ENCODE peak calls at places on chromosomes 2 and 18, in seven cellular contexts. J, H, L, N, V, W and T are unnamed samples.
A peak's percentile ranks its signal among the peaks of the same experiment; 100 is the strongest.

GRCh38 chr2:237861-238260 is 26.0 kb downstream of the SH3YL1 start:
- DNase-seq in J (no peak), H (no peak), L (no peak), N (no peak), V (no peak), W (no peak), T (peak; percentile 20)

GRCh38 chr2:96636772-96637171 is 1.3 kb downstream of the KANSL3 start:
- DNase-seq in J (no peak), H (peak; percentile 13), L (no peak), N (peak; percentile 45), V (no peak), W (no peak), T (no peak)

GRCh38 chr18:837922-838321 is 25.9 kb upstream of the YES1 start:
- DNase-seq in J (no peak), H (no peak), L (no peak), N (peak; percentile 14), V (no peak), W (no peak), T (no peak)

GRCh38 chr2:204226305-204226861 is 289.8 kb downstream of the ICOS start:
- DNase-seq in J (no peak), H (no peak), L (no peak), N (no peak), V (no peak), W (no peak), T (no peak)

GRCh38 chr2:60336442-60337141 is 216.9 kb downstream of the BCL11A start:
- DNase-seq in J (no peak), H (no peak), L (no peak), N (no peak), V (no peak), W (no peak), T (no peak)

GRCh38 chr2:34652636-34653035 is 1053.5 kb upstream of the FAM98A start:
- DNase-seq in J (no peak), H (no peak), L (no peak), N (peak; percentile 43), V (no peak), W (no peak), T (no peak)

GRCh38 chr18:74419761-74420160 is 37.3 kb downstream of the DIPK1C start:
- DNase-seq in J (no peak), H (no peak), L (no peak), N (no peak), V (no peak), W (no peak), T (no peak)

GRCh38 chr2:225274751-225275150 is 124.8 kb upstream of the NYAP2 start:
- DNase-seq in J (peak; percentile 14), H (no peak), L (no peak), N (peak; percentile 4), V (no peak), W (no peak), T (no peak)

GRCh38 chr2:142220901-142221300 is 90.1 kb upstream of the LRP1B start:
- DNase-seq in J (no peak), H (no peak), L (no peak), N (no peak), V (no peak), W (no peak), T (no peak)

GRCh38 chr18:67517224-67517765 is 775 bp upstream of the DSEL start:
- DNase-seq in J (no peak), H (no peak), L (no peak), N (peak; percentile 45), V (no peak), W (peak; percentile 55), T (no peak)

GRCh38 chr2:205769494-205769848 is 87.2 kb downstream of the NRP2 start:
- DNase-seq in J (no peak), H (no peak), L (no peak), N (peak; percentile 47), V (no peak), W (no peak), T (no peak)

GRCh38 chr2:235498556-235499305 is 4.9 kb downstream of the AGAP1 start:
- DNase-seq in J (no peak), H (no peak), L (no peak), N (no peak), V (no peak), W (no peak), T (no peak)

GRCh38 chr2:231104115-231104713 is 20.6 kb downstream of the HTR2B start:
- DNase-seq in J (peak; percentile 47), H (peak; percentile 74), L (no peak), N (peak; percentile 76), V (peak; percentile 31), W (no peak), T (peak; percentile 17)

GRCh38 chr2:232980683-232981082 is 32.4 kb downstream of the NGEF start:
- DNase-seq in J (no peak), H (no peak), L (no peak), N (peak; percentile 34), V (no peak), W (no peak), T (no peak)

GRCh38 chr2:219404954-219405353 is 13.2 kb upstream of the DES start:
- DNase-seq in J (no peak), H (no peak), L (no peak), N (no peak), V (no peak), W (peak; percentile 72), T (no peak)

GRCh38 chr2:86251840-86252266 is 52.6 kb downstream of the MRPL35 start:
- DNase-seq in J (no peak), H (no peak), L (no peak), N (no peak), V (no peak), W (no peak), T (no peak)

GRCh38 chr2:215711484-215712034 is 275.7 kb upstream of the FN1 start:
- DNase-seq in J (peak; percentile 90), H (no peak), L (no peak), N (peak; percentile 82), V (peak; percentile 19), W (no peak), T (no peak)

GRCh38 chr2:29113891-29114321 is 1.3 kb upstream of the CLIP4 start:
- DNase-seq in J (no peak), H (no peak), L (peak; percentile 80), N (peak; percentile 87), V (peak; percentile 81), W (peak; percentile 70), T (no peak)

GRCh38 chr2:236833501-236834186 is 252.0 kb upstream of the COPS8 start:
- DNase-seq in J (no peak), H (no peak), L (no peak), N (peak; percentile 49), V (no peak), W (no peak), T (no peak)

GRCh38 chr2:160039166-160039903 is 23.1 kb downstream of the PLA2R1 start:
- DNase-seq in J (no peak), H (no peak), L (no peak), N (no peak), V (no peak), W (no peak), T (no peak)

GRCh38 chr2:33108483-33109443 is 162.0 kb downstream of the LTBP1 start:
- DNase-seq in J (no peak), H (no peak), L (no peak), N (peak; percentile 75), V (peak; percentile 49), W (no peak), T (no peak)

GRCh38 chr18:78519394-78520062 is 460.1 kb upstream of the SALL3 start:
- DNase-seq in J (no peak), H (no peak), L (no peak), N (no peak), V (no peak), W (no peak), T (no peak)

GRCh38 chr2:160952462-160952861 is 207.8 kb upstream of the TANK start:
- DNase-seq in J (no peak), H (no peak), L (peak; percentile 60), N (peak; percentile 55), V (no peak), W (peak; percentile 76), T (no peak)

GRCh38 chr18:63159590-63159989 is 160.0 kb downstream of the BCL2 start:
- DNase-seq in J (no peak), H (no peak), L (no peak), N (no peak), V (no peak), W (no peak), T (no peak)

GRCh38 chr2:170713280-170714155 is 1.6 kb upstream of the SP5 start:
- DNase-seq in J (no peak), H (no peak), L (no peak), N (no peak), V (no peak), W (no peak), T (no peak)

GRCh38 chr2:215713393-215713792 is 277.5 kb upstream of the FN1 start:
- DNase-seq in J (no peak), H (no peak), L (no peak), N (peak; percentile 88), V (peak; percentile 89), W (no peak), T (no peak)

GRCh38 chr2:231037731-231038482 is 584 bp downstream of the C2orf72 start:
- DNase-seq in J (no peak), H (peak; percentile 38), L (no peak), N (peak; percentile 35), V (no peak), W (no peak), T (no peak)

GRCh38 chr2:217939629-217940245 is 63.1 kb downstream of the TNS1 start:
- DNase-seq in J (no peak), H (no peak), L (no peak), N (no peak), V (no peak), W (peak; percentile 60), T (no peak)

GRCh38 chr2:20381457-20381856 is 30.8 kb upstream of the PUM2 start:
- DNase-seq in J (no peak), H (peak; percentile 71), L (no peak), N (peak; percentile 49), V (no peak), W (no peak), T (no peak)

GRCh38 chr2:177553176-177553909 is 160.8 kb downstream of the AGPS start:
- DNase-seq in J (no peak), H (no peak), L (no peak), N (peak; percentile 76), V (no peak), W (no peak), T (no peak)

GRCh38 chr2:134235771-134236170 is 18.1 kb upstream of the MGAT5 start:
- DNase-seq in J (no peak), H (no peak), L (no peak), N (peak; percentile 31), V (no peak), W (no peak), T (no peak)

GRCh38 chr2:150911766-150912280 is 349.8 kb downstream of the RBM43 start:
- DNase-seq in J (peak; percentile 94), H (no peak), L (no peak), N (peak; percentile 94), V (peak; percentile 90), W (peak; percentile 63), T (no peak)

GRCh38 chr2:215693269-215693998 is 257.6 kb upstream of the FN1 start:
- DNase-seq in J (peak; percentile 77), H (no peak), L (no peak), N (peak; percentile 86), V (peak; percentile 38), W (no peak), T (no peak)

GRCh38 chr2:235263205-235264120 is 230.4 kb upstream of the AGAP1 start:
- DNase-seq in J (peak; percentile 73), H (peak; percentile 11), L (peak; percentile 89), N (peak; percentile 99), V (peak; percentile 10), W (peak; percentile 90), T (no peak)

GRCh38 chr2:65204461-65205230 is 23.0 kb upstream of the ACTR2 start:
- DNase-seq in J (no peak), H (no peak), L (peak; percentile 72), N (no peak), V (no peak), W (peak; percentile 47), T (no peak)

GRCh38 chr2:238941262-238941792 is 93.4 kb downstream of the TWIST2 start:
- DNase-seq in J (no peak), H (no peak), L (peak; percentile 14), N (no peak), V (no peak), W (no peak), T (no peak)

GRCh38 chr2:56729212-56729611 is 545.4 kb downstream of the CCDC85A start:
- DNase-seq in J (no peak), H (no peak), L (no peak), N (peak; percentile 44), V (no peak), W (no peak), T (no peak)